ENCODE peak calls at places on chromosomes 13 and 19, in eight cellular contexts. M is GM12878, G is upper lobe of left lung, H is heart left ventricle, D is breast epithelium, Q is NB4, R is adrenal gland, B is uterus. J is an unnamed sample.
A peak's percentile ranks its signal among the peaks of the same experiment; 100 is the strongest.

GRCh38 chr13:92158335-92158734 is 759.9 kb downstream of the GPC5 start:
- DNase-seq in M (no peak), G (no peak), H (no peak), D (no peak), Q (peak; percentile 56), R (no peak), B (no peak), J (no peak)

GRCh38 chr19:14530505-14530904 is 1.1 kb downstream of the TECR start:
- DNase-seq in M (no peak), G (no peak), H (no peak), D (no peak), Q (no peak), R (no peak), B (no peak), J (no peak)

GRCh38 chr19:19146000-19146608 is 7.8 kb upstream of the TMEM161A start:
- DNase-seq in M (no peak), G (peak; percentile 96), H (peak; percentile 72), D (peak; percentile 83), Q (peak; percentile 72), R (peak; percentile 89), B (peak; percentile 80), J (peak; percentile 95)

GRCh38 chr19:8373867-8374813 is 10.2 kb downstream of the ANGPTL4 start:
- DNase-seq in M (no peak), G (no peak), H (no peak), D (peak; percentile 84), Q (peak; percentile 46), R (no peak), B (no peak), J (no peak)

GRCh38 chr13:42039946-42040729 is 8.3 kb upstream of the DGKH start:
- DNase-seq in M (peak; percentile 25), G (peak; percentile 97), H (peak; percentile 95), D (peak; percentile 91), Q (peak; percentile 80), R (peak; percentile 93), B (peak; percentile 92), J (peak; percentile 96)

GRCh38 chr19:11191273-11191755 is 6.0 kb downstream of the KANK2 start:
- DNase-seq in M (no peak), G (no peak), H (peak; percentile 81), D (no peak), Q (no peak), R (peak; percentile 80), B (peak; percentile 68), J (no peak)

GRCh38 chr13:28273919-28274318 is 135.6 kb downstream of the PAN3 start:
- DNase-seq in M (no peak), G (no peak), H (no peak), D (no peak), Q (peak; percentile 46), R (no peak), B (no peak), J (no peak)

GRCh38 chr19:11504502-11505031 is 1.1 kb downstream of the ZNF653 start:
- DNase-seq in M (no peak), G (no peak), H (no peak), D (no peak), Q (no peak), R (no peak), B (no peak), J (no peak)

GRCh38 chr13:44622259-44622658 is 46.1 kb upstream of the TSC22D1 start:
- DNase-seq in M (no peak), G (no peak), H (no peak), D (no peak), Q (no peak), R (no peak), B (no peak), J (no peak)

GRCh38 chr19:40305403-40305802 is 20.3 kb upstream of the AKT2 start:
- DNase-seq in M (peak; percentile 38), G (no peak), H (peak; percentile 82), D (peak; percentile 74), Q (peak; percentile 84), R (peak; percentile 86), B (peak; percentile 73), J (peak; percentile 84)

GRCh38 chr19:44794610-44795009 is 14.3 kb upstream of the BCAM start:
- DNase-seq in M (no peak), G (no peak), H (no peak), D (no peak), Q (no peak), R (no peak), B (no peak), J (no peak)

DNA sequence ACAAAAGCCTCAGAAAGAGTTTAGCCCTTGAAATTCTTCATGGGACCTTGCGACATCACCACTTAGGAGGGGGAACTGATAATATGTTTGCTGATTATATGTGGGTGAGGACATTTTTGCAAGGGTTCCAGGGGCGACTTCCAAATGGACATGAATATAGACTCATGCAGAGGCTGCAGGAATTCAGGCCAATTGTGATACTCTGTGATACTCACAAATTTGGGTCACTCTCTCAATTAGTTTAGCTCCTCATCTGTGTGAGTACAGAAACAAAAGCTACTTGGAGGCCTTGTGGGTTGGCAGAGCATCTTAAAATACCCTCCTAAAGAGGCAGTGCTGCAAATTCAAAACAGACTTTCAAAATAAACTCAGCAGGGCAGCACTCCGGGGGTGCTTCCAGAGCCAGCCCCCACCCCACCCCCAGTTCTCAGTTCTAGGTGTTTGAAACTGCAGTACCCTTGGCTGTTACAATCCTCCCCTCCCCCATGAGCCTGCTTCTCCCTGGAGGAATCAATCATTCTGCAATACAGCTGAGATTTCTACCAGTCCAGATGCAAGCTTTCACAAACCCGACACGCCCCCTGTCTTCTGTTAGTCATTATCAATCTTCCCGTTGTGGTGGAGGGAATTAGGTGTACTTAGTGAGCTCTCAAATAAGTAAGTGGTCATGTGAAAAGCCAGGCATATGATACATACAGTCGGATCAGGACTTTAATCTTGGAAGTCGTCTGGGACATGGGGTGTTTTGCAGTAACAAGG is 96.9 kb upstream of the MBNL2 start:
- DNase-seq in M (peak; percentile 63), G (no peak), H (no peak), D (no peak), Q (peak; percentile 64), R (peak; percentile 71), B (peak; percentile 54), J (no peak)
- TF ChIP-seq CTCF in M (no peak), G (no peak), H (peak; percentile 30), D (no peak), Q (no peak), R (peak; percentile 29), B (peak; percentile 1), J (no peak)

GRCh38 chr19:56827708-56828107 is 12.8 kb downstream of the PEG3 start:
- DNase-seq in M (no peak), G (no peak), H (no peak), D (no peak), Q (no peak), R (no peak), B (no peak), J (no peak)

GRCh38 chr19:56829586-56829985 is 10.9 kb downstream of the PEG3 start:
- DNase-seq in M (no peak), G (no peak), H (no peak), D (no peak), Q (no peak), R (peak; percentile 75), B (no peak), J (no peak)

GRCh38 chr19:56832352-56832928 is 8.1 kb downstream of the PEG3 start:
- DNase-seq in M (no peak), G (no peak), H (no peak), D (no peak), Q (no peak), R (no peak), B (no peak), J (no peak)

GRCh38 chr19:56834564-56835375 is 5.8 kb downstream of the PEG3 start:
- DNase-seq in M (no peak), G (no peak), H (no peak), D (no peak), Q (no peak), R (peak; percentile 73), B (no peak), J (no peak)

GRCh38 chr19:56831279-56831678 is 9.2 kb downstream of the PEG3 start:
- DNase-seq in M (no peak), G (no peak), H (no peak), D (no peak), Q (no peak), R (no peak), B (no peak), J (no peak)
- TF ChIP-seq POLR2A in M (no peak), G (no peak), H (no peak), D (no peak), Q (no peak), R (no peak), B (no peak), J (no peak)

GRCh38 chr19:41357746-41358145 is 4.0 kb upstream of the TGFB1 start:
- DNase-seq in M (no peak), G (peak; percentile 38), H (no peak), D (no peak), Q (no peak), R (no peak), B (no peak), J (no peak)
- TF ChIP-seq CTCF in M (no peak), G (no peak), H (no peak), D (no peak), Q (no peak), R (no peak), B (no peak), J (no peak)

GRCh38 chr19:58466760-58467589 is at the start of gene ZNF324:
- DNase-seq in M (peak; percentile 76), G (peak; percentile 98), H (peak; percentile 99), D (peak; percentile 99), Q (peak; percentile 97), R (peak; percentile 99), B (peak; percentile 97), J (peak; percentile 99)
- TF ChIP-seq POLR2A in M (peak; percentile 88), G (no peak), H (peak; percentile 78), D (no peak), Q (peak; percentile 53), R (peak; percentile 50), B (peak; percentile 7), J (no peak)